ENCODE peak calls at places on chromosome 10, in four cellular contexts. C, B, H and M are unnamed samples.

GRCh38 chr10:50623299-50624153 is at the start of gene SGMS1:
- DNase-seq in C (peak; percentile 49), B (peak; percentile 91), H (peak; percentile 95), M (peak; percentile 94)

GRCh38 chr10:117830832-117831231 is 215.9 kb downstream of the RAB11FIP2 start:
- DNase-seq in C (no peak), B (no peak), H (no peak), M (no peak)

GRCh38 chr10:49161411-49161997 is 26.7 kb downstream of the TMEM273 start:
- DNase-seq in C (no peak), B (no peak), H (no peak), M (no peak)

GRCh38 chr10:125000366-125001312 is 58.7 kb downstream of the ZRANB1 start:
- DNase-seq in C (no peak), B (no peak), H (no peak), M (no peak)

GRCh38 chr10:105159268-105159667 is 518.2 kb downstream of the SORCS3 start:
- DNase-seq in C (no peak), B (no peak), H (no peak), M (no peak)

GRCh38 chr10:129883637-129884389 is 80.3 kb downstream of the EBF3 start:
- DNase-seq in C (no peak), B (no peak), H (no peak), M (no peak)

GRCh38 chr10:3972460-3973366 is 187.7 kb upstream of the KLF6 start:
- DNase-seq in C (no peak), B (no peak), H (no peak), M (no peak)

GRCh38 chr10:27794157-27794556 is 48.5 kb upstream of the MKX start:
- DNase-seq in C (no peak), B (no peak), H (no peak), M (no peak)

GRCh38 chr10:27659786-27660185 is 85.8 kb downstream of the MKX start:
- DNase-seq in C (no peak), B (no peak), H (no peak), M (no peak)

GRCh38 chr10:97887399-97887798 is 37.8 kb downstream of the GOLGA7B start:
- DNase-seq in C (no peak), B (no peak), H (no peak), M (no peak)

GRCh38 chr10:1367938-1368697 is 311.9 kb downstream of the WDR37 start:
- DNase-seq in C (no peak), B (no peak), H (no peak), M (no peak)

GRCh38 chr10:12534824-12535223 is 185.5 kb downstream of the CAMK1D start:
- DNase-seq in C (no peak), B (no peak), H (no peak), M (no peak)

GRCh38 chr10:132374612-132375011 is 22.4 kb upstream of the PWWP2B start:
- DNase-seq in C (no peak), B (no peak), H (no peak), M (peak; percentile 25)

GRCh38 chr10:49175587-49176309 is 12.4 kb downstream of the TMEM273 start:
- DNase-seq in C (no peak), B (no peak), H (no peak), M (no peak)

GRCh38 chr10:78224602-78225001 is 190.9 kb downstream of the RPS24 start:
- DNase-seq in C (no peak), B (no peak), H (no peak), M (no peak)

GRCh38 chr10:89206402-89207180 is 526 bp downstream of the CH25H start:
- DNase-seq in C (no peak), B (peak; percentile 14), H (peak; percentile 35), M (peak; percentile 75)

GRCh38 chr10:113857210-113857609 is 2.7 kb downstream of the NHLRC2 start:
- DNase-seq in C (no peak), B (no peak), H (no peak), M (no peak)